ENCODE peak calls at places on chromosomes 16 and 17, in five cellular contexts. D is ovary, L is HCT116, S is neural progenitor cell, I is heart left ventricle. F is an unnamed sample.

GRCh38 chr17:7650509-7651096 is at the start of gene ATP1B2:
- DNase-seq in D (peak; percentile 85), L (no peak), S (peak; percentile 97), I (peak; percentile 77), F (peak; percentile 88)

GRCh38 chr17:72890711-72891110 is 201.8 kb downstream of the SLC39A11 start:
- DNase-seq in D (no peak), L (no peak), S (no peak), I (no peak), F (no peak)

GRCh38 chr17:57689254-57689653 is 55.8 kb downstream of the CCDC182 start:
- DNase-seq in D (no peak), L (no peak), S (no peak), I (no peak), F (no peak)

GRCh38 chr16:9091867-9092281 is 430 bp downstream of the HAPSTR1 start:
- DNase-seq in D (no peak), L (no peak), S (no peak), I (peak; percentile 54), F (peak; percentile 69)

GRCh38 chr17:694239-694638 is 20.4 kb downstream of the VPS53 start:
- DNase-seq in D (no peak), L (no peak), S (no peak), I (no peak), F (no peak)

GRCh38 chr16:4624827-4625616 is 396 bp downstream of the MGRN1 start:
- DNase-seq in D (peak; percentile 60), L (no peak), S (peak; percentile 94), I (peak; percentile 64), F (peak; percentile 83)

GRCh38 chr16:87076331-87076949 is 240.8 kb downstream of the C16orf95 start:
- DNase-seq in D (no peak), L (no peak), S (no peak), I (no peak), F (no peak)

GRCh38 chr17:78294776-78295175 is 63.3 kb downstream of the TMEM235 start:
- DNase-seq in D (no peak), L (peak; percentile 40), S (no peak), I (no peak), F (no peak)

GRCh38 chr17:66655861-66656260 is 179.1 kb upstream of the CACNG5 start:
- DNase-seq in D (no peak), L (no peak), S (no peak), I (no peak), F (no peak)

GRCh38 chr17:19726615-19727376 is 10.4 kb upstream of the SLC47A2 start:
- DNase-seq in D (no peak), L (no peak), S (no peak), I (no peak), F (no peak)

GRCh38 chr16:84874004-84874435 is 54.2 kb downstream of the CRISPLD2 start:
- DNase-seq in D (no peak), L (no peak), S (no peak), I (peak; percentile 51), F (no peak)

GRCh38 chr16:74700206-74701040 is at the start of gene MLKL:
- DNase-seq in D (no peak), L (peak; percentile 31), S (peak; percentile 53), I (peak; percentile 75), F (peak; percentile 52)

GRCh38 chr17:52237151-52237550 is 78.6 kb upstream of the CA10 start:
- DNase-seq in D (no peak), L (no peak), S (no peak), I (no peak), F (no peak)

GRCh38 chr16:49075709-49076108 is 205.9 kb downstream of the CBLN1 start:
- DNase-seq in D (no peak), L (no peak), S (no peak), I (no peak), F (no peak)

GRCh38 chr17:33073416-33073815 is 81.8 kb downstream of the SPACA3 start:
- DNase-seq in D (no peak), L (no peak), S (peak; percentile 80), I (no peak), F (no peak)

GRCh38 chr17:33072421-33073175 is 81.0 kb downstream of the SPACA3 start:
- DNase-seq in D (no peak), L (no peak), S (no peak), I (no peak), F (no peak)
- H3K27me3 ChIP-seq in D (no peaks in the 10 kb centered on the region), L (peaks cover 38% of the 10 kb centered on the region), S (no peaks in the 10 kb centered on the region), I (peaks cover 7% of the 10 kb centered on the region), F (no peaks in the 10 kb centered on the region)

GRCh38 chr16:50559804-50560514 is 11.8 kb downstream of the NKD1 start:
- DNase-seq in D (no peak), L (no peak), S (no peak), I (no peak), F (no peak)
- H3K4me1 ChIP-seq in D (no peaks in the 10 kb centered on the region), L (no peaks in the 10 kb centered on the region), S (no peaks in the 10 kb centered on the region), I (no peaks in the 10 kb centered on the region), F (no peaks in the 10 kb centered on the region)

GRCh38 chr16:27083861-27084261 is 17.1 kb downstream of the C16orf82 start:
- DNase-seq in D (no peak), L (no peak), S (peak; percentile 77), I (peak; percentile 28), F (peak; percentile 54)
- H3K27me3 ChIP-seq in D (no peaks in the 10 kb centered on the region), L (peaks cover 8% of the 10 kb centered on the region), S (no peaks in the 10 kb centered on the region), I (peaks cover 13% of the 10 kb centered on the region), F (no peaks in the 10 kb centered on the region)

GRCh38 chr16:66741131-66741900 is 10.1 kb downstream of the DYNC1LI2 start:
- DNase-seq in D (peak; percentile 86), L (peak; percentile 48), S (no peak), I (peak; percentile 94), F (no peak)
- H3K4me1 ChIP-seq in D (peaks cover 2% of the 10 kb centered on the region), L (peaks cover 35% of the 10 kb centered on the region), S (peaks cover 2% of the 10 kb centered on the region), I (peaks cover 22% of the 10 kb centered on the region), F (no peaks in the 10 kb centered on the region)

GRCh38 chr17:79440251-79440650 is 170.6 kb downstream of the RBFOX3 start:
- DNase-seq in D (no peak), L (no peak), S (no peak), I (no peak), F (no peak)
- H3K27me3 ChIP-seq in D (no peaks in the 10 kb centered on the region), L (peaks cover 18% of the 10 kb centered on the region), S (no peaks in the 10 kb centered on the region), I (peaks cover 5% of the 10 kb centered on the region), F (no peaks in the 10 kb centered on the region)

GRCh38 chr17:49738456-49739163 is 25.3 kb downstream of the FAM117A start:
- DNase-seq in D (no peak), L (no peak), S (no peak), I (no peak), F (no peak)
- H3K4me1 ChIP-seq in D (peaks cover 27% of the 10 kb centered on the region), L (no peaks in the 10 kb centered on the region), S (peaks cover 16% of the 10 kb centered on the region), I (no peaks in the 10 kb centered on the region), F (no peaks in the 10 kb centered on the region)

DNA sequence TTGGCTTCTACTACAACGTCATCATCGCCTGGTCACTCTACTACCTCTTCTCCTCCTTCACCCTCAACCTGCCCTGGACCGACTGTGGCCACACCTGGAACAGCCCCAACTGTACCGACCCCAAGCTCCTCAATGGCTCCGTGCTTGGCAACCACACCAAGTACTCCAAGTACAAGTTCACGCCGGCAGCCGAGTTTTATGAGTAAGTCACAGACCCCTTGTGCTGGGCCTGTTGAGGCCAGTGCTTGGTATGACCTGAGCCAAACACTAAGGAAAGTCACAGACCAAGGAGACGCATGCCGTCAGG is 16.1 kb downstream of the SLC6A2 start:
- DNase-seq in D (no peak), L (no peak), S (no peak), I (no peak), F (no peak)
- H3K27me3 ChIP-seq in D (no peaks in the 10 kb centered on the region), L (peaks cover 14% of the 10 kb centered on the region), S (no peaks in the 10 kb centered on the region), I (no peaks in the 10 kb centered on the region), F (no peaks in the 10 kb centered on the region)

F was measured in Karpas-422.